ENCODE peak calls at places on chromosome 1, in five cellular contexts. One of them, this sample, is unnamed.

GRCh38 chr1:243354511-243355153 is 98.8 kb downstream of the SDCCAG8 start:
- DNase-seq in nephron progenitor cell: no peak
- DNase-seq in coronary artery: no peak
- DNase-seq in effector memory CD4-positive, alpha-beta T cell: no peak
- DNase-seq in tibial artery: no peak
- DNase-seq in this sample: no peak

GRCh38 chr1:15951341-15952153 is 24.4 kb downstream of the ZBTB17 start:
- DNase-seq in coronary artery: no peak
- DNase-seq in nephron progenitor cell: no peak
- DNase-seq in tibial artery: peak
- DNase-seq in effector memory CD4-positive, alpha-beta T cell: no peak
- DNase-seq in this sample: no peak

GRCh38 chr1:228312091-228312764 is 94.4 kb downstream of the TRIM11 start:
- DNase-seq in effector memory CD4-positive, alpha-beta T cell: no peak
- DNase-seq in tibial artery: no peak
- DNase-seq in coronary artery: peak
- DNase-seq in nephron progenitor cell: no peak
- DNase-seq in this sample: no peak

GRCh38 chr1:223230161-223230881 is 87.3 kb upstream of the TLR5 start:
- DNase-seq in coronary artery: no peak
- DNase-seq in nephron progenitor cell: no peak
- DNase-seq in effector memory CD4-positive, alpha-beta T cell: no peak
- DNase-seq in tibial artery: no peak
- DNase-seq in this sample: no peak

GRCh38 chr1:194024659-194025058 is 838.2 kb upstream of the B3GALT2 start:
- DNase-seq in tibial artery: no peak
- DNase-seq in nephron progenitor cell: no peak
- DNase-seq in effector memory CD4-positive, alpha-beta T cell: no peak
- DNase-seq in coronary artery: no peak
- DNase-seq in this sample: no peak

GRCh38 chr1:40980453-40981121 is 1.1 kb downstream of the CTPS1 start:
- DNase-seq in effector memory CD4-positive, alpha-beta T cell: peak
- DNase-seq in coronary artery: no peak
- DNase-seq in tibial artery: no peak
- DNase-seq in nephron progenitor cell: no peak
- DNase-seq in this sample: no peak

GRCh38 chr1:20325844-20326323 is 35.2 kb downstream of the VWA5B1 start:
- DNase-seq in nephron progenitor cell: no peak
- DNase-seq in tibial artery: no peak
- DNase-seq in coronary artery: no peak
- DNase-seq in effector memory CD4-positive, alpha-beta T cell: no peak
- DNase-seq in this sample: peak

GRCh38 chr1:205495237-205495823 is 9.1 kb upstream of the CDK18 start:
- DNase-seq in coronary artery: no peak
- DNase-seq in nephron progenitor cell: peak
- DNase-seq in effector memory CD4-positive, alpha-beta T cell: no peak
- DNase-seq in tibial artery: no peak
- DNase-seq in this sample: peak

GRCh38 chr1:38858833-38859560 is 575 bp downstream of the RRAGC start:
- DNase-seq in effector memory CD4-positive, alpha-beta T cell: peak
- DNase-seq in coronary artery: peak
- DNase-seq in nephron progenitor cell: no peak
- DNase-seq in tibial artery: peak
- DNase-seq in this sample: no peak

GRCh38 chr1:116986531-116987255 is 14.9 kb upstream of the CD101 start:
- DNase-seq in tibial artery: no peak
- DNase-seq in effector memory CD4-positive, alpha-beta T cell: no peak
- DNase-seq in nephron progenitor cell: no peak
- DNase-seq in coronary artery: no peak
- DNase-seq in this sample: no peak

GRCh38 chr1:236471653-236472052 is 52.1 kb upstream of the LGALS8 start:
- DNase-seq in effector memory CD4-positive, alpha-beta T cell: no peak
- DNase-seq in tibial artery: no peak
- DNase-seq in coronary artery: no peak
- DNase-seq in nephron progenitor cell: no peak
- DNase-seq in this sample: no peak

GRCh38 chr1:11211925-11212587 is 22.9 kb downstream of the ANGPTL7 start:
- DNase-seq in effector memory CD4-positive, alpha-beta T cell: no peak
- DNase-seq in coronary artery: no peak
- DNase-seq in tibial artery: no peak
- DNase-seq in nephron progenitor cell: no peak
- DNase-seq in this sample: peak

GRCh38 chr1:214455971-214456867 is 95.2 kb downstream of the PTPN14 start:
- DNase-seq in coronary artery: no peak
- DNase-seq in tibial artery: no peak
- DNase-seq in effector memory CD4-positive, alpha-beta T cell: no peak
- DNase-seq in nephron progenitor cell: no peak
- DNase-seq in this sample: no peak